ENCODE peak calls at places on chromosomes 7 and 10, in nine cellular contexts. E is A549, T is K562, Y is breast epithelium, D is H54, P is body of pancreas, I is lower leg skin, M is uterus, Z is tibial nerve. B is an unnamed sample.

GRCh38 chr7:114710495-114710894 is 211.4 kb upstream of the MDFIC start:
- DNase-seq in D (no peak), I (no peak), Z (no peak), P (no peak), T (no peak), M (no peak), E (no peak), Y (no peak), B (no peak)

GRCh38 chr10:76547352-76547972 is 1090.1 kb downstream of the KCNMA1 start:
- DNase-seq in T (peak; percentile 61), M (peak; percentile 93), E (peak; percentile 78), D (peak; percentile 29), Y (peak; percentile 71), I (peak; percentile 93), P (peak; percentile 87), Z (peak; percentile 98), B (peak; percentile 82)

GRCh38 chr10:6035926-6036575 is 26.1 kb downstream of the IL2RA start:
- DNase-seq in D (no peak), T (no peak), I (peak; percentile 64), E (no peak), M (no peak), Z (no peak), P (no peak), Y (no peak), B (no peak)

GRCh38 chr10:11305825-11306601 is 288.3 kb downstream of the CELF2 start:
- DNase-seq in Z (no peak), P (no peak), M (no peak), D (no peak), Y (no peak), T (no peak), E (no peak), I (peak; percentile 57), B (no peak)

GRCh38 chr7:19146699-19147098 is 1.5 kb upstream of the FERD3L start:
- DNase-seq in I (no peak), P (no peak), T (no peak), M (no peak), E (no peak), Y (no peak), Z (no peak), D (peak; percentile 18), B (no peak)

GRCh38 chr7:135389971-135390370 is 119.9 kb downstream of the CNOT4 start:
- DNase-seq in E (no peak), I (no peak), Y (no peak), Z (no peak), D (no peak), T (no peak), M (no peak), P (no peak), B (no peak)

GRCh38 chr7:115113776-115114175 is 191.9 kb downstream of the MDFIC start:
- DNase-seq in T (no peak), M (no peak), P (peak; percentile 28), Z (peak; percentile 55), E (no peak), Y (no peak), D (no peak), I (no peak), B (no peak)

GRCh38 chr10:69451784-69452251 is 553 bp downstream of the TSPAN15 start:
- DNase-seq in I (no peak), D (no peak), P (peak; percentile 76), M (no peak), Y (peak; percentile 53), Z (no peak), E (peak; percentile 44), T (no peak), B (peak; percentile 84)

GRCh38 chr7:105178177-105178576 is 164.2 kb downstream of the KMT2E start:
- DNase-seq in Z (no peak), Y (no peak), D (no peak), I (no peak), E (no peak), M (no peak), P (no peak), T (no peak), B (no peak)

GRCh38 chr10:49791100-49791499 is 29.0 kb upstream of the OGDHL start:
- DNase-seq in P (no peak), Y (no peak), D (no peak), M (no peak), I (no peak), Z (no peak), E (no peak), T (no peak), B (no peak)

GRCh38 chr10:26334932-26335573 is 103.1 kb upstream of the APBB1IP start:
- DNase-seq in M (peak; percentile 25), Y (no peak), P (peak; percentile 39), D (peak; percentile 30), I (no peak), E (peak; percentile 81), Z (peak; percentile 23), T (peak; percentile 50), B (peak; percentile 44)

GRCh38 chr7:39642896-39643295 is 19.5 kb downstream of the RALA start:
- DNase-seq in E (no peak), D (no peak), P (no peak), T (no peak), Z (no peak), M (no peak), Y (no peak), I (no peak), B (no peak)

GRCh38 chr10:44981172-44982113 is 2.8 kb upstream of the DEPP1 start:
- DNase-seq in P (peak; percentile 64), D (peak; percentile 73), M (peak; percentile 66), T (no peak), Y (no peak), Z (no peak), E (peak; percentile 79), I (peak; percentile 83), B (no peak)

GRCh38 chr7:79604841-79605240 is 151.4 kb upstream of the MAGI2 start:
- DNase-seq in E (no peak), Z (no peak), P (no peak), I (no peak), D (no peak), Y (no peak), T (no peak), M (no peak), B (no peak)

DNA sequence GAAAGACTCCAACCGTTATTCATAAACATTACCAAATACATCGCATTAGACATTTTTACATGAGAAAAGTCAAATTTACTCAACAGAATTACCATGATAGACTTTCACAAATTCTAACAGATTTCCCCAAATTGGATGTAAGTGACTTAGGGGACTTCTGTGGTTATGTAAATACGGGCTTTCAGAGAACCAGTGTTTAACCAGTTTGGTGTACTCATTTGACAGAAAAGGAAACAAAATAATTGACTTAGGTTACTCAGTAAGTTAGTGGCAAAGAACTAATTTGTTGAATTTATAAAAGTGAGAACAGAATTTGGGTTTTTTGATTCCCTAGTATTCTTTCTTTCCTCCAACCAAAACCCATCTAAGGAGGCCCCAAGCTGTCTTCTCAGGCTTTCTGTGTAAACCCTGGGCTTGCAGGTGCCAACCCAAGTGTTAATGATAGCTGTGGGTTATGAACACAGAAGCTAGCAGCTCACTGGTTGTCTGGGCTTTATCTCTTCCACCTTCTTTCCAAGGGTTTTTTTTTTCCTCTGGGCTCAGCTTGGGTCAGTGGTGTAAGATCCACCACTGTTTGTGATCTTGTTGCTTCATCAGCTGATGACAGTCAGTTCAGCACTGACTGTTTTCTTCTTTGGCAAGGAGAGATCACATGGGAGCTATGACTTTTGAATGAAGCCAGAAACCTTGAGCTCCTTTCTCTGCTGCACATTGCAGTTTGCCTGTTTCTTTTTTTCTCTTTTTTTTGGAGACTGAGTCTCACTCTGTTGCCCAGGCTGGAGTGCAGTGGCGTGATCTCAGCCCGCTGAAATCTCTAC is 4.5 kb downstream of the GTPBP4 start:
- DNase-seq in D (no peak), Z (peak; percentile 13), E (no peak), M (no peak), T (no peak), P (no peak), Y (no peak), I (no peak), B (no peak)
- TF ChIP-seq POLR2A in D (no peak), Z (no peak), E (no peak), M (no peak), T (no peak), P (no peak), Y (no peak), I (no peak), B (no peak)

GRCh38 chr10:32958085-32958991 is at the start of gene ITGB1:
- DNase-seq in Z (peak; percentile 88), P (peak; percentile 97), E (peak; percentile 95), Y (peak; percentile 97), I (peak; percentile 99), T (peak; percentile 90), D (peak; percentile 62), M (peak; percentile 97), B (peak; percentile 97)
- TF ChIP-seq POLR2A in Z (peak; percentile 97), P (peak; percentile 99), E (peak; percentile 61), Y (peak; percentile 94), I (no peak), T (peak; percentile 92), D (peak; percentile 68), M (peak; percentile 99), B (peak; percentile 99)

DNA sequence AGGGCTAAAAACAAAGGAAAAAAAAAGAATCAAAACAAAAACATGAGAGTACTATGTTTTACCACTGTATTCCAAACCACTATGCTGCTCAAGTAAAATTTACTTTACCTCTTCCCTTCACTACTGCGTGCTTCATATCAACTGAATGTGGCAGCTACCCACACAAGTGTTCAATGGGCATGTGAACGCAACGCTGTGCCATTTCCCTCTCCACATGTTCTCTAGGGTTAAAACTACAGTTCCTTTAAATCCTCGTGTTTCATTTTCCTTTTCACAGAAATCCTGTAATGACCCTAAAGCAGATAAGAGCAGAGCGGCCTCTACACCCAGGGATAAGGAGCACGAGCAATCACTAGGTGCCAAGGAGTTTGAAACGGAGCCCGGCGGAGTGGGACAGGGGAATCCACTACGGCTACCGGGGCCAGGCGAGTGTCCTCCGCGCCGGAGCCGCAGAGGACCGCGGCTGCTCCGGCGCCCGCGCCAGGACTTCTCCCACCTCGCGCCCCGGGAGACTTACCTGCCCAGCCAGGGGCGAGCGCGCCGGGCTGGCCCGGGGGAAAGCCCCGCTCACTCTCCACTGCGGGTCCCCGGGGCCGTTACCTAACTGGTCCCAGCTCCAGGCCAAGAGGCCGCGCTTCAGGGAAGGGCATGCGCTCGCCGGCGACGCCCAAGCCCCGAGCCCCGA is 810 bp downstream of the NAMPT start:
- DNase-seq in I (peak; percentile 92), M (peak; percentile 55), D (peak; percentile 12), E (peak; percentile 63), Z (peak; percentile 42), T (peak; percentile 46), Y (peak; percentile 48), P (peak; percentile 60), B (peak; percentile 65)
- TF ChIP-seq POLR2A in I (no peak), M (no peak), D (no peak), E (no peak), Z (peak; percentile 28), T (peak; percentile 57), Y (no peak), P (peak; percentile 66), B (peak; percentile 70)

GRCh38 chr7:106866298-106867281 is 1.5 kb downstream of the PIK3CG start:
- DNase-seq in E (no peak), I (no peak), Y (no peak), D (no peak), T (no peak), M (no peak), Z (no peak), P (no peak), B (no peak)
- TF ChIP-seq POLR2A in E (no peak), I (no peak), Y (no peak), D (no peak), T (no peak), M (no peak), Z (no peak), P (no peak), B (no peak)

DNA sequence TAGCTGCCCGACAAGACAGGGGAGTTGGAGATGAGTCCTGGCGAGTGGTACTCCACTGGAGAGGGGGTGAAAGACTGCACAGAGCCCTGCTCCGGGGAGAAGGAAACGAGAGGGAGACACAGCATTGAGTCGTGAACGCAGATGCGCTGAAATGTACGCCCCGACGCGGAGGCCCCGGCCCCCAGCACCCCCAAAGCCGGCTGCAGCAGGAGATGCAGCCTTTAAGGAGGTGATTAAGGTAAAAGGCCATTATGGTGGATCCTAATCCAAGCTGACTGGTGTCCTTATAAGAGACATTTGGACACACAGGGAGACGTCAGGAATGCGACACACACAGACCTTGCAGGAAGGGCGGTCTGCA is 166.3 kb upstream of the IMMP2L start:
- DNase-seq in E (no peak), Z (no peak), M (no peak), I (no peak), Y (no peak), D (no peak), T (no peak), P (no peak), B (no peak)
- TF ChIP-seq POLR2A in E (no peak), Z (no peak), M (no peak), I (no peak), Y (no peak), D (no peak), T (no peak), P (no peak), B (no peak)

B was measured in transverse colon.